ENCODE peak calls at places on chromosomes 13 and 19, in five cellular contexts. D, K, S, B and H are unnamed samples. For H3K4me1, the result is how much of the 10 kb centered on the place peaks cover.

GRCh38 chr13:38350114-38350617 is 515 bp downstream of the UFM1 start:
- DNase-seq in B (no peak), D (no peak), K (peak), S (peak), H (peak)

GRCh38 chr19:52542984-52543664 is 15.7 kb downstream of the ZNF808 start:
- DNase-seq in D (no peak), B (no peak), S (no peak), K (no peak), H (no peak)

GRCh38 chr13:112346173-112346898 is 29.8 kb upstream of the SPACA7 start:
- DNase-seq in B (no peak), D (no peak), K (no peak), S (no peak), H (peak)

GRCh38 chr19:6216236-6216995 is 63.4 kb downstream of the MLLT1 start:
- DNase-seq in D (no peak), S (no peak), B (no peak), K (no peak), H (peak)

GRCh38 chr13:107370036-107370785 is 802.3 kb upstream of the ARGLU1 start:
- DNase-seq in K (no peak), D (no peak), B (no peak), S (no peak), H (no peak)

GRCh38 chr19:34503546-34504272 is 22.2 kb downstream of the WTIP start:
- DNase-seq in K (peak), S (no peak), B (no peak), D (no peak), H (no peak)

GRCh38 chr19:19171821-19172532 is 1.9 kb upstream of the MEF2B start:
- DNase-seq in K (no peak), D (no peak), B (no peak), S (no peak), H (no peak)

GRCh38 chr13:113806104-113806471 is 47.1 kb downstream of the TMEM255B start:
- DNase-seq in D (no peak), K (no peak), B (no peak), S (no peak), H (no peak)

GRCh38 chr19:11087870-11088507 is 1.3 kb upstream of the LDLR start:
- DNase-seq in D (no peak), S (no peak), B (no peak), K (no peak), H (no peak)
- H3K4me1 ChIP-seq in D (under half), S (under half), B (half or more), K (half or more), H (under half)

DNA sequence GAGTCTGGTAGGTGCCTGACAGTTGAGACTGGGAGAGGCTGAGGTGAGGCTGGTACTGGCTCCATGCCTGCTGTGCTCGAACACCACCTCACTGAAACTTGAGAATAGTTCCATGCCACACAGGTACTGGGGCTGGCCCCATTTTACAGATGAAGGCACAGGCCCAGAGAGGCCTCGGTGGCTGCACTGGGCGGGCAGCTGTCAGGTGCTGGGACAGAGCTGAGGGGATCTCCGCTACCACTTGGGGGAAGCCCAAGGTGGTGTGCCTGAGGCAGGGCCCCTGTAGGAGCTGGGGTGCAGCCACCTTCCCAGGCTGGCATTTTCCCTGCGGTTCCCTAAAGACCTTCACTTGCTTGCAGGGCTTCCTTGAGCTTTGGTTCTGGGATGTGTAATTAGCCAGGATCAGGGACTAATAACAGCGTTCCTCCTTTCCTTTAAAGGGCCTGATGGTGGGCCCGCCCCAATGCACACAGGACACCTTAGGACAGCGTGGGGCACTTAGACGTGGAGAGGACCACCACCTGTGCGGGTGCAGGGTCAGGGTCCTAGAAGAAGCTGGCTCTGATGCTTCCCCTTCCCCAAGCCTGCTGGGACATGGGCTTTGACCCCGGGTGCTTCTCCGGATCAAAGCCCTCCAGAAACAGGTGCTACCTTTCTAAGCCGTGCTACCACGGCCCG is 23.6 kb downstream of the CAPN12 start:
- DNase-seq in B (no peak), S (no peak), K (no peak), D (no peak), H (no peak)
- TF ChIP-seq POLR2AphosphoS5 in B (no peak), S (no peak), K (no peak), D (no peak), H (peak)

DNA sequence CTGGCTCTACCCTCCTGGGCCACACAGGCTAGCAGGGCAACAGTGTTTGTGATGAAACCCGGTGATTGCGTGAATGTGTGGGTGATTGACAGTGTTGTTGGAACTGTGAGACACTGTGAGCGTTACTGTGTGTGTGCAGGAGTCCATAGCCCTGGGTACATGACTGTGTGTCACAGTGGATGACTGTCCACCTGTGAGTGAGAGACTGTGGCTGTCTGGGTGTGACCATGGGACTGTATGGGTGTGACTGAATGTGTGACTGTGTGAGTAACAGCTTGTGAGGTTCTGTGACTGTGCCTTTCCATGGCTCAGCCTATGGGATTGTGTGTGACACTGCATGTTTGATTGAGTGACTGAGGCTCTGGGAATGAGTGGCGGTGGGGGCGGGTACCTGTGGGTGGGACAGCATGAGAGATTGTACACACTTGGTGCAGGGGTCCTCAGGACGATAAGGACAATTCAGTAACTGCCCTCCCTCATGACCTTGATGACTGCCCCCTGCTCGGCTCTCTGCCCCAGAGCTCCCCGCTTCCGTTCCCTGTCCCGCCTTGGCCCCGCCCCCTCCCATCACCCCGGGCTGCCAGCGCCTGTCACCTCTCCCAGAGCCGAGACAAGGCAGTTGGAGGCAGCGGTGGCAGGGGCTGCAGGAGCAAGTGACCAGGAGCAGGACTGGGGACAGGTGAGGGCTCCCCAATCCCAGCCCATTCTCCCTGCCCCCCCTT is at the start of gene GIPR:
- DNase-seq in B (no peak), K (peak), D (no peak), S (no peak), H (peak)
- TF ChIP-seq POLR2A in B (no peak), K (no peak), D (no peak), S (no peak), H (no peak)

GRCh38 chr13:40447857-40448256 is 218.6 kb downstream of the FOXO1 start:
- DNase-seq in S (no peak), B (no peak), D (no peak), K (no peak), H (no peak)
- H3K4me1 ChIP-seq in S (under half), B (under half), D (under half), K (under half), H (under half)

GRCh38 chr19:49229416-49229815 is 71.8 kb downstream of the TRPM4 start:
- DNase-seq in D (no peak), K (no peak), S (no peak), B (no peak), H (no peak)
- TF ChIP-seq POLR2AphosphoS5 in D (no peak), K (no peak), S (no peak), B (no peak), H (no peak)

GRCh38 chr13:99307247-99307646 is at the start of gene GPR183:
- DNase-seq in D (no peak), B (no peak), S (no peak), K (no peak), H (no peak)
- TF ChIP-seq POLR2A in D (no peak), B (peak), S (no peak), K (peak), H (peak)

DNA sequence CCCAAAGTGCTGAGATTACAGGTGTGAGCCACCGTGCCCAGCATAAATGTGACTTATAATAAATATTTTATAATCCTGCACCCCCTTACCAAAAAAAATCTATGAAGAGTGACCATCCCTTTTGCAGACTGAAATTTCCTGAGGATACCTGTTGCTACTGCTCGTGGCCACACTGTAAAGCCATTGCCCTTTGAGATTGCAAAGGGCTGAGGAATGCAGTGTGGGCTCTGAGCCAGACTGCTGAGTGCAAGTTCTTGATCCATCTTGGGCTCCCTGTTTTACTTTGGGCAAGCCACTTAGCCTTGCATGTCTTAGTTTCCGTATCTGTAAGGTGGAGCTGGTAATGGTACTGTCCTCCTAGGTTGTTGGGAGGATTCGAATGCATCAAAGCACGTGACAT is 23.4 kb downstream of the SIPA1L3 start:
- DNase-seq in K (peak), B (no peak), D (no peak), S (no peak), H (no peak)
- H3K4me1 ChIP-seq in K (under half), B (under half), D (under half), S (under half), H (under half)

GRCh38 chr19:1610579-1610978 is 5.3 kb upstream of the UQCR11 start:
- DNase-seq in S (no peak), D (no peak), K (no peak), B (no peak), H (no peak)
- TF ChIP-seq POLR2AphosphoS5 in S (no peak), D (no peak), K (no peak), B (no peak), H (no peak)